ENCODE peak calls at places on chromosomes 13 and 19, in eight cellular contexts. P is CD8-positive, alpha-beta T cell; C is right atrium auricular region; Q is neural progenitor cell; V is thoracic aorta; M is bronchial epithelial cell; K is tibial artery; I is AG04449. Z is an unnamed sample.

GRCh38 chr13:73057284-73058025 is 1.4 kb upstream of the KLF5 start:
- DNase-seq in V (no peak), M (peak), Q (no peak), K (no peak), P (no peak), I (no peak), C (no peak), Z (no peak)

GRCh38 chr19:55640577-55641375 is at the start of gene ZNF580:
- DNase-seq in I (no peak), V (no peak), K (no peak), C (no peak), M (no peak), Q (peak), P (peak), Z (peak)

GRCh38 chr19:17405250-17406038 is at the start of gene BST2:
- DNase-seq in I (no peak), P (no peak), C (no peak), K (peak), V (peak), M (no peak), Q (peak), Z (no peak)

GRCh38 chr13:79867248-79867647 is 386.3 kb downstream of the NDFIP2 start:
- DNase-seq in M (no peak), K (no peak), C (no peak), V (no peak), Q (no peak), I (peak), P (no peak), Z (no peak)

GRCh38 chr13:95360464-95361097 is 59.3 kb upstream of the ABCC4 start:
- DNase-seq in P (no peak), V (no peak), C (no peak), K (no peak), M (no peak), Q (no peak), I (no peak), Z (no peak)

GRCh38 chr19:10238172-10238783 is 7.1 kb upstream of the S1PR2 start:
- DNase-seq in K (peak), V (no peak), M (peak), C (peak), I (no peak), Q (no peak), P (no peak), Z (no peak)

GRCh38 chr13:67299072-67299635 is 69.0 kb upstream of the PCDH9 start:
- DNase-seq in V (no peak), Q (no peak), M (peak), I (no peak), K (no peak), P (no peak), C (no peak), Z (no peak)

GRCh38 chr19:41457241-41457640 is 14.3 kb downstream of the ERICH4 start:
- DNase-seq in Q (no peak), P (no peak), C (no peak), V (no peak), M (no peak), K (no peak), I (no peak), Z (no peak)

GRCh38 chr13:99310382-99311031 is 3.3 kb upstream of the GPR183 start:
- DNase-seq in P (no peak), V (no peak), Q (no peak), K (no peak), C (no peak), M (no peak), I (peak), Z (no peak)

GRCh38 chr13:56718791-56719190 is 421.9 kb upstream of the PRR20A start:
- DNase-seq in I (no peak), V (no peak), K (no peak), P (no peak), C (no peak), Q (no peak), M (peak), Z (no peak)

GRCh38 chr13:33683376-33683775 is 134.6 kb upstream of the RFC3 start:
- DNase-seq in M (no peak), C (no peak), Q (no peak), K (no peak), P (no peak), V (no peak), I (no peak), Z (no peak)

GRCh38 chr13:44432595-44432994 is 59.0 kb downstream of the SERP2 start:
- DNase-seq in V (no peak), M (peak), C (no peak), I (no peak), K (no peak), P (no peak), Q (no peak), Z (no peak)

GRCh38 chr19:13150187-13150918 is at the start of the genes IER2 and STX10:
- DNase-seq in C (peak), K (peak), P (peak), Q (peak), I (no peak), V (peak), M (peak), Z (peak)

GRCh38 chr19:17687857-17688784 is at the start of gene UNC13A:
- DNase-seq in K (no peak), C (no peak), I (no peak), P (peak), Q (peak), M (no peak), V (no peak), Z (no peak)

GRCh38 chr19:12802267-12803106 is 618 bp downstream of the THSD8 start:
- DNase-seq in V (no peak), I (no peak), C (no peak), M (no peak), P (no peak), Q (no peak), K (no peak), Z (no peak)

GRCh38 chr13:39779337-39780270 is 124.1 kb downstream of the COG6 start:
- DNase-seq in I (no peak), M (peak), K (no peak), P (peak), Q (no peak), C (no peak), V (no peak), Z (no peak)

GRCh38 chr19:36058481-36059179 is 3.9 kb downstream of the WDR62 start:
- DNase-seq in Q (no peak), I (no peak), P (no peak), M (no peak), V (no peak), K (no peak), C (no peak), Z (no peak)

GRCh38 chr19:36051637-36052036 is 2.4 kb downstream of the THAP8 start:
- DNase-seq in M (no peak), P (no peak), I (no peak), Q (no peak), K (no peak), C (no peak), V (no peak), Z (no peak)

GRCh38 chr19:36054733-36055686 is at the start of gene WDR62:
- DNase-seq in C (peak), I (peak), Q (peak), K (peak), P (peak), V (peak), M (no peak), Z (peak)

GRCh38 chr19:36051236-36051635 is 2.8 kb downstream of the THAP8 start:
- DNase-seq in I (no peak), P (no peak), C (no peak), Q (peak), K (no peak), V (no peak), M (peak), Z (no peak)

DNA sequence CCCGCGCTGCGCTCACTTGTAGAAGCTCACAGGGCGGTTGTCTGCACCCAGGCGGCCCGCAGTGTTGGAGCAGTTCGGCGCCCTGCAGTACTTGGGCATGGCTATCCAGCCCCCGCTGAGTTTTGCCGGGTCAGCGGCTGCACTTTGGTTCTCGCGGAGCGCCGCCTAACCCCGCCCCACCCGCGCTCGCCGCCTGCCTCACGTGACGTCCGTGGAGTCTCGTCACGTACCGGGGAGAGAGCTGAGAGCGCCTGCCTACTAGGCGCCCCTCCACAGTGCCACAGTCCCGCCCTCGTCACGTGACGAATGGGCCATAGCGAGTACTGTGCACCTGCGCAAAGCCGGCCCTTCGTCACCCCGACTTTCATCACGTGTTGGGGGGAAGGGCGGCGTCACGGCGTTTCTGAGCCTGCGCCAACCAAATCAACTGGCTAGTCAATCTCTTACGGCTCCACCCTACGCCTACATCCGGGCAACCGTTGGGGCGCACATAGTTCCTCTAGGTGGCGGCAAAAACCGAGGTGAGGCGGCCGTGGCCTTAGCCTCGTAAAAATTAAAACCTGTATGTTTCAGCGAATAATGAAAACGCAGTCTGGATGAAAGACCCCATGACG is at the start of gene THAP8:
- DNase-seq in M (peak), C (peak), V (peak), I (peak), K (peak), Q (peak), P (peak), Z (peak)
- TF ChIP-seq CTCF in M (peak), C (peak), V (peak), I (peak), K (peak), Q (peak), P (peak), Z (no peak)

GRCh38 chr19:45764947-45765346 is 4.1 kb downstream of the SIX5 start:
- DNase-seq in C (no peak), M (no peak), P (no peak), I (no peak), Q (no peak), K (no peak), V (no peak), Z (no peak)
- H3K4me3 ChIP-seq in C (no peak), M (no peak), P (no peak), I (no peak), Q (no peak), K (no peak), V (peak), Z (peak)

DNA sequence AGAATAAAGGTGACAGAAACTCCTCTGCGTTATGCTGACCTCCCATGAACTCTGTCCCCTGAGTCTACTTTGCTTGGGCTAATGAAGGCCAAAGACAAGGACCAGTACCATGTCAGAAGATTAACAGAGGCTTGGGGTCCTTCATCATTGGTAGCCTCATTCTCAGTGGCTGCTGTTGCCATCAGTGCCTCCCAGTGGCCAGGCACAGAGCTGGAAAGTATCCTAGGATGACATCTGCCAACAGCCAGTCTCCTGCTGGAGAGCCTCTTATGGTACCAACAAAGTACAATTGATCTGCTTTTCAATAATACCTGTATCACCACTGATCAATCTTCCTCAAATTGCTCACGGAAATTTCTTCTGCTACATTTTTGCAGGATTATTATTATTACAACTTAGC is 281.6 kb downstream of the DNAJC15 start:
- DNase-seq in K (no peak), V (no peak), M (no peak), I (no peak), P (no peak), C (no peak), Q (no peak), Z (no peak)
- TF ChIP-seq CTCF in K (no peak), V (no peak), M (peak), I (no peak), P (no peak), C (no peak), Q (peak), Z (no peak)

DNA sequence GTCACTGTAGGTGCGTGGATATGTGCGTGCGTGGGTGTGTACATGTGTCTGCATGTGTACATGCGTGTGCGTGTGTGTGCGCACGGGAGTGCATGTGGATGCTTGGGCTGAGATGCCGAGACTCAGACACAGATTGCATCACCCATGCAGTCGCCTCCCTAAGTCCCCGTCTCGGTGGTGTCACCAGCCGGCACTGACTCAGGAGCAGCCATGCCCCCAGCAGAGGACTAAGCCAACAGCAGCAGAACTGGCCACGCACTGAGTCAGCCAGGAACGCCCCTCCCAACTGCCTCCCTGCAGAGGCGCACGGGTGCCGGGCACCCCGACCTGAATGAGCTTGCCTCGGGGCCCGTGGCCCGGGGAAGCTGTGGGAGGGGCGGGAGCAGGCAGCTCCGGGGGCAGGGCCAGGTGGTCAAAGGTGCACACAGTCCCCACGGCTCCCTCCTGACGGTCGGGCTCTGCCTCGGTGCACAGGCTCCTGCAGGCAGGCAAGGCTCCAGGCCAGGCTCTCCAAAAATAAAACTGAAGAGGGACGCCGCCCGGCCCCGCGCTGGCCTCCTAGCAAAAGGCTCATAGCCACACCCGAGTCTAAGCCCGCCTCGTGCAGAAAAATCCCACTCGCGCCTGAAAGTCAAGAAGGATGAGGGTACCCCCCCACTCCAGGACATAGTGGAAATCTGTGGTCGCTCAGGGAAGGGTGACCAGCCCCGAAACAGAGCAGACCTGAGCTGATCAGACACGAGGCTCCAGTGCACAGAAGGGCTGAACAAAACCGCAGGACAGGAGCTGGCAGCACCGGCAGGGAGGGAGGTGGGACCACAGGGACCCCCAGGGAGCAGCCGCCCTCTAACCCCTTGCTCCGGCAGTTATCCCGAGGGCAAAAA is 49.2 kb downstream of the GADD45B start:
- DNase-seq in Q (no peak), P (no peak), M (peak), V (peak), K (no peak), C (no peak), I (no peak), Z (no peak)
- H3K4me3 ChIP-seq in Q (no peak), P (no peak), M (no peak), V (peak), K (peak), C (no peak), I (no peak), Z (peak)

GRCh38 chr19:4624733-4625362 is 14.5 kb upstream of the TNFAIP8L1 start:
- DNase-seq in V (no peak), C (no peak), I (no peak), P (no peak), K (no peak), Q (peak), M (peak), Z (no peak)
- TF ChIP-seq CTCF in V (no peak), C (no peak), I (peak), P (no peak), K (no peak), Q (peak), M (peak), Z (no peak)

GRCh38 chr19:29809795-29810503 is 1.8 kb upstream of the CCNE1 start:
- DNase-seq in K (no peak), P (no peak), Q (no peak), V (no peak), M (no peak), I (no peak), C (no peak), Z (no peak)
- H3K4me3 ChIP-seq in K (no peak), P (no peak), Q (no peak), V (no peak), M (no peak), I (no peak), C (no peak), Z (no peak)

Z was measured in coronary artery.